ENCODE peak calls at places on chromosomes 5 and 9, in seven cellular contexts. One of them, this sample, is unnamed.

GRCh38 chr9:116450378-116451139 is 236.5 kb upstream of the TRIM32 start:
- DNase-seq in H9: no peak
- DNase-seq in IMR-90: peak; percentile 75
- DNase-seq in mesendoderm: peak; percentile 68
- DNase-seq in mesenchymal stem cell: peak; percentile 52
- DNase-seq in trophoblast cell: peak; percentile 30
- DNase-seq in H1: no peak
- DNase-seq in this sample: no peak

GRCh38 chr5:40084614-40085013 is 595.1 kb upstream of the PTGER4 start:
- DNase-seq in H9: no peak
- DNase-seq in IMR-90: no peak
- DNase-seq in mesendoderm: no peak
- DNase-seq in mesenchymal stem cell: no peak
- DNase-seq in trophoblast cell: no peak
- DNase-seq in H1: no peak
- DNase-seq in this sample: no peak

GRCh38 chr5:43386960-43387362 is 25.2 kb downstream of the CCL28 start:
- DNase-seq in H9: no peak
- DNase-seq in IMR-90: peak; percentile 16
- DNase-seq in mesendoderm: peak; percentile 23
- DNase-seq in mesenchymal stem cell: no peak
- DNase-seq in trophoblast cell: no peak
- DNase-seq in H1: no peak
- DNase-seq in this sample: no peak

GRCh38 chr5:54637654-54638053 is 120.1 kb downstream of the SNX18 start:
- DNase-seq in H9: no peak
- DNase-seq in IMR-90: peak; percentile 48
- DNase-seq in mesendoderm: peak; percentile 89
- DNase-seq in mesenchymal stem cell: no peak
- DNase-seq in trophoblast cell: no peak
- DNase-seq in H1: no peak
- DNase-seq in this sample: no peak

GRCh38 chr9:124312290-124313265 is 54.8 kb downstream of the NEK6 start:
- DNase-seq in H9: no peak
- DNase-seq in IMR-90: no peak
- DNase-seq in mesendoderm: no peak
- DNase-seq in mesenchymal stem cell: no peak
- DNase-seq in trophoblast cell: no peak
- DNase-seq in H1: no peak
- DNase-seq in this sample: no peak

GRCh38 chr5:154189819-154190651 is 498 bp upstream of the GALNT10 start:
- DNase-seq in H9: peak; percentile 74
- DNase-seq in IMR-90: peak; percentile 66
- DNase-seq in mesendoderm: peak; percentile 83
- DNase-seq in mesenchymal stem cell: peak; percentile 78
- DNase-seq in trophoblast cell: peak; percentile 75
- DNase-seq in H1: no peak
- DNase-seq in this sample: peak; percentile 76

GRCh38 chr5:148805323-148806290 is 20.8 kb upstream of the ADRB2 start:
- DNase-seq in H9: no peak
- DNase-seq in IMR-90: peak; percentile 64
- DNase-seq in mesendoderm: peak; percentile 11
- DNase-seq in mesenchymal stem cell: peak; percentile 72
- DNase-seq in trophoblast cell: no peak
- DNase-seq in H1: no peak
- DNase-seq in this sample: no peak

GRCh38 chr5:122816726-122817125 is 28.7 kb upstream of the SNX24 start:
- DNase-seq in H9: no peak
- DNase-seq in IMR-90: no peak
- DNase-seq in mesendoderm: no peak
- DNase-seq in mesenchymal stem cell: no peak
- DNase-seq in trophoblast cell: no peak
- DNase-seq in H1: no peak
- DNase-seq in this sample: no peak

GRCh38 chr5:73451218-73452130 is 2.9 kb upstream of the FOXD1 start:
- DNase-seq in H9: peak; percentile 66
- DNase-seq in IMR-90: peak; percentile 59
- DNase-seq in mesendoderm: peak; percentile 45
- DNase-seq in mesenchymal stem cell: peak; percentile 46
- DNase-seq in trophoblast cell: peak; percentile 76
- DNase-seq in H1: no peak
- DNase-seq in this sample: no peak

GRCh38 chr5:148829248-148829594 is 2.8 kb downstream of the ADRB2 start:
- DNase-seq in H9: no peak
- DNase-seq in IMR-90: no peak
- DNase-seq in mesendoderm: no peak
- DNase-seq in mesenchymal stem cell: no peak
- DNase-seq in trophoblast cell: no peak
- DNase-seq in H1: no peak
- DNase-seq in this sample: no peak

GRCh38 chr5:147559725-147560124 is 49.9 kb upstream of the DPYSL3 start:
- DNase-seq in H9: peak; percentile 53
- DNase-seq in IMR-90: no peak
- DNase-seq in mesendoderm: peak; percentile 53
- DNase-seq in mesenchymal stem cell: no peak
- DNase-seq in trophoblast cell: no peak
- DNase-seq in H1: no peak
- DNase-seq in this sample: no peak

GRCh38 chr5:168583742-168584482 is 4.7 kb upstream of the PANK3 start:
- DNase-seq in H9: no peak
- DNase-seq in IMR-90: no peak
- DNase-seq in mesendoderm: no peak
- DNase-seq in mesenchymal stem cell: no peak
- DNase-seq in trophoblast cell: no peak
- DNase-seq in H1: no peak
- DNase-seq in this sample: no peak

GRCh38 chr5:173452098-173452497 is 123.9 kb upstream of the STC2 start:
- DNase-seq in H9: no peak
- DNase-seq in IMR-90: peak; percentile 81
- DNase-seq in mesendoderm: peak; percentile 28
- DNase-seq in mesenchymal stem cell: peak; percentile 97
- DNase-seq in trophoblast cell: peak; percentile 98
- DNase-seq in H1: no peak
- DNase-seq in this sample: no peak

GRCh38 chr5:2763533-2763794 is 12.0 kb upstream of the IRX2 start:
- DNase-seq in H9: no peak
- DNase-seq in IMR-90: no peak
- DNase-seq in mesendoderm: no peak
- DNase-seq in mesenchymal stem cell: no peak
- DNase-seq in trophoblast cell: no peak
- DNase-seq in H1: no peak
- DNase-seq in this sample: no peak

GRCh38 chr9:121952611-121953010 is 140.5 kb downstream of the TTLL11 start:
- DNase-seq in H9: no peak
- DNase-seq in IMR-90: no peak
- DNase-seq in mesendoderm: no peak
- DNase-seq in mesenchymal stem cell: no peak
- DNase-seq in trophoblast cell: no peak
- DNase-seq in H1: no peak
- DNase-seq in this sample: no peak

GRCh38 chr5:17402291-17403121 is 95.5 kb upstream of the TAF11L2 start:
- DNase-seq in H9: no peak
- DNase-seq in IMR-90: no peak
- DNase-seq in mesendoderm: peak; percentile 79
- DNase-seq in mesenchymal stem cell: no peak
- DNase-seq in trophoblast cell: peak; percentile 76
- DNase-seq in H1: no peak
- DNase-seq in this sample: no peak

GRCh38 chr5:58462623-58463230 is 2.8 kb upstream of the PLK2 start:
- DNase-seq in H9: no peak
- DNase-seq in IMR-90: peak; percentile 72
- DNase-seq in mesendoderm: peak; percentile 58
- DNase-seq in mesenchymal stem cell: peak; percentile 79
- DNase-seq in trophoblast cell: peak; percentile 88
- DNase-seq in H1: no peak
- DNase-seq in this sample: peak; percentile 59

GRCh38 chr5:35785601-35786085 is 71.0 kb upstream of the IL7R start:
- DNase-seq in H9: no peak
- DNase-seq in IMR-90: no peak
- DNase-seq in mesendoderm: no peak
- DNase-seq in mesenchymal stem cell: peak; percentile 18
- DNase-seq in trophoblast cell: peak; percentile 96
- DNase-seq in H1: no peak
- DNase-seq in this sample: no peak

DNA sequence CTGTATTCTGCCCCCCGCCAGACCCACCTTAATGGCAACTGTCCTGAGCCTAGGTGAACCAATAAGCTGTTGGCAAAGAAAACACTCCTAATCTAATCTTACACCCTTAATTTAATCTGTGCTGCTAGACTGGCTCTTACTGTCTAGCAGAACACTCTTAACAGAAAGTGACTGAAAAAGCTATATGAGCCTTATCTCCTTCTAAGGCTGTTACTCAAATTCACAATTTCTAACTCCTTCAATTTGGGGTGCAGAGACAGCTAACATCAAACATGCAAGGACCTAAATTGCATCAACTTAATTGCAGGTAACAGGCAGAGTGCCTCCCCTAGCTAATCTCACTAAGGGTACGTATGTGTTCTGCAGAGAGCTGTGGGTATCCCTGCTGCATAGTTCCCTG is 49.5 kb upstream of the MAP1B start:
- DNase-seq in H9: no peak
- DNase-seq in IMR-90: no peak
- DNase-seq in mesendoderm: peak; percentile 51
- DNase-seq in mesenchymal stem cell: no peak
- DNase-seq in trophoblast cell: no peak
- DNase-seq in H1: no peak
- DNase-seq in this sample: no peak
- H3K23ac ChIP-seq in H9: no peak overlapping the region
- H3K23ac ChIP-seq in IMR-90: no peak overlapping the region
- H3K23ac ChIP-seq in mesendoderm: no peak overlapping the region
- H3K23ac ChIP-seq in mesenchymal stem cell: no peak overlapping the region
- H3K23ac ChIP-seq in trophoblast cell: no peak overlapping the region
- H3K23ac ChIP-seq in H1: no peak overlapping the region
- H3K23ac ChIP-seq in this sample: no peak overlapping the region

GRCh38 chr5:61638476-61638875 is 306.4 kb downstream of the ZSWIM6 start:
- DNase-seq in H9: no peak
- DNase-seq in IMR-90: no peak
- DNase-seq in mesendoderm: no peak
- DNase-seq in mesenchymal stem cell: no peak
- DNase-seq in trophoblast cell: no peak
- DNase-seq in H1: no peak
- DNase-seq in this sample: no peak

GRCh38 chr5:61637566-61637965 is 305.5 kb downstream of the ZSWIM6 start:
- DNase-seq in H9: peak; percentile 43
- DNase-seq in IMR-90: no peak
- DNase-seq in mesendoderm: peak; percentile 85
- DNase-seq in mesenchymal stem cell: no peak
- DNase-seq in trophoblast cell: peak; percentile 35
- DNase-seq in H1: no peak
- DNase-seq in this sample: no peak

GRCh38 chr5:61640631-61641030 is 308.6 kb downstream of the ZSWIM6 start:
- DNase-seq in H9: no peak
- DNase-seq in IMR-90: no peak
- DNase-seq in mesendoderm: no peak
- DNase-seq in mesenchymal stem cell: no peak
- DNase-seq in trophoblast cell: no peak
- DNase-seq in H1: no peak
- DNase-seq in this sample: no peak

GRCh38 chr5:61641748-61642565 is 309.9 kb downstream of the ZSWIM6 start:
- DNase-seq in H9: no peak
- DNase-seq in IMR-90: no peak
- DNase-seq in mesendoderm: no peak
- DNase-seq in mesenchymal stem cell: no peak
- DNase-seq in trophoblast cell: no peak
- DNase-seq in H1: no peak
- DNase-seq in this sample: no peak
- H3K23ac ChIP-seq in H9: no peak overlapping the region
- H3K23ac ChIP-seq in IMR-90: no peak overlapping the region
- H3K23ac ChIP-seq in mesendoderm: no peak overlapping the region
- H3K23ac ChIP-seq in mesenchymal stem cell: no peak overlapping the region
- H3K23ac ChIP-seq in trophoblast cell: no peak overlapping the region
- H3K23ac ChIP-seq in H1: no peak overlapping the region
- H3K23ac ChIP-seq in this sample: no peak overlapping the region

GRCh38 chr9:34187891-34188240 is 9.0 kb downstream of the UBAP1 start:
- DNase-seq in H9: no peak
- DNase-seq in IMR-90: no peak
- DNase-seq in mesendoderm: no peak
- DNase-seq in mesenchymal stem cell: no peak
- DNase-seq in trophoblast cell: no peak
- DNase-seq in H1: no peak
- DNase-seq in this sample: no peak

GRCh38 chr9:34195143-34195542 is 16.3 kb downstream of the UBAP1 start:
- DNase-seq in H9: no peak
- DNase-seq in IMR-90: no peak
- DNase-seq in mesendoderm: no peak
- DNase-seq in mesenchymal stem cell: no peak
- DNase-seq in trophoblast cell: no peak
- DNase-seq in H1: no peak
- DNase-seq in this sample: no peak

GRCh38 chr9:34185778-34186551 is 7.1 kb downstream of the UBAP1 start:
- DNase-seq in H9: no peak
- DNase-seq in IMR-90: peak; percentile 93
- DNase-seq in mesendoderm: peak; percentile 63
- DNase-seq in mesenchymal stem cell: peak; percentile 94
- DNase-seq in trophoblast cell: peak; percentile 72
- DNase-seq in H1: no peak
- DNase-seq in this sample: no peak

DNA sequence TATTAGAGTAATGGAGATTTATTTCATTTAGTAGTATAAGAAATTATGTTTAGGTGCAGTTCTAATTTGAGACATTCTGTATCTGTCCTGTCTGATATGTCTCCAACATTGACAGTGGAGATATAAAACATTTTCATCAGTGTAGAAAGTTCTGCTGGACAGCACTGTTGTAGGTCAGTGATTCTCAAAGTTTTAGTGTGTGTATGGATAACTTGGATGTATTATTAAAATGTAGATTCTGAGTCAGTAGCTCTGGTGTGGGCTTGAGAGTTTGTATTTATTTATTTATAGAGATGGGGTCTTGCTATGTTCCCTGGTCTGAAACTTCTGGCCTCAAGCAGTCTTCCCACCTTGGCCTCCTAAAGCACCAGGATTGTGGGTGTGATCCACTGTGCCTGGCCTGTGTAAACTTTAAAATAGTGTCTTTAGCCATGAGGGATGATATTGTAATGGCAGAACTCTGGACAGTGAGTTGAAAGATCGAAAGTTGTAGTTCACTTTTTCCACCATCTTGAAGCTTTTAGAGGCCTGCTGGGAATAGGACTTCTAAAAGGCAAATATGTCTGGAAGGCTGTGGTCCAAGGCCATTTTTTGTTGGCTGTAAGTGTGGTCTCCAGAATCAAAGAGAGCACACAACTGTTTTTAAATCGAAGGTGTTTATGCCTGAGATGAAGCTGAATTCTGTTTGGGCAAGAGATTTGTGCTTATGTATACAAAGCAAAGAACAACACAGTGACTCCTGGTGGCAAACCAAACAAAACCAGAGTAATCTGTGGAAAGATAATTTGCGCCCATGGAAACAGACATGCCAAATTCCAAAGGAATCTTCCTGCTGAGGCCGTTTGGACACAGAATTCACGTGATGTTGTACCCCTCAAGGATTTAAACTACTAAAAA is 12.4 kb downstream of the UBAP1 start:
- DNase-seq in H9: no peak
- DNase-seq in IMR-90: peak; percentile 34
- DNase-seq in mesendoderm: peak; percentile 81
- DNase-seq in mesenchymal stem cell: peak; percentile 68
- DNase-seq in trophoblast cell: peak; percentile 41
- DNase-seq in H1: no peak
- DNase-seq in this sample: no peak
- H3K23ac ChIP-seq in H9: no peak overlapping the region
- H3K23ac ChIP-seq in IMR-90: no peak overlapping the region
- H3K23ac ChIP-seq in mesendoderm: no peak overlapping the region
- H3K23ac ChIP-seq in mesenchymal stem cell: no peak overlapping the region
- H3K23ac ChIP-seq in trophoblast cell: no peak overlapping the region
- H3K23ac ChIP-seq in H1: no peak overlapping the region
- H3K23ac ChIP-seq in this sample: no peak overlapping the region

GRCh38 chr9:126937444-126937843 is 22.9 kb downstream of the RALGPS1 start:
- DNase-seq in H9: no peak
- DNase-seq in IMR-90: no peak
- DNase-seq in mesendoderm: no peak
- DNase-seq in mesenchymal stem cell: no peak
- DNase-seq in trophoblast cell: no peak
- DNase-seq in H1: no peak
- DNase-seq in this sample: no peak
- H3K23ac ChIP-seq in H9: no peak overlapping the region
- H3K23ac ChIP-seq in IMR-90: no peak overlapping the region
- H3K23ac ChIP-seq in mesendoderm: no peak overlapping the region
- H3K23ac ChIP-seq in mesenchymal stem cell: no peak overlapping the region
- H3K23ac ChIP-seq in trophoblast cell: no peak overlapping the region
- H3K23ac ChIP-seq in H1: no peak overlapping the region
- H3K23ac ChIP-seq in this sample: no peak overlapping the region